ENCODE peak calls at places on chromosomes 16 and 17, in nine cellular contexts. R, C, K, T, M, O, S, P and I are unnamed samples.

GRCh38 chr17:12040478-12040877 is 19.8 kb downstream of the MAP2K4 start:
- DNase-seq in S (no peak), P (no peak), R (no peak), O (no peak), C (no peak), K (no peak), T (no peak), M (no peak), I (no peak)

GRCh38 chr17:15453782-15454181 is 13.6 kb downstream of the CDRT4 start:
- DNase-seq in T (no peak), P (no peak), S (no peak), O (no peak), M (peak; percentile 65), K (no peak), C (no peak), R (no peak), I (no peak)

GRCh38 chr17:76003915-76004314 is 3.3 kb downstream of the CDK3 start:
- DNase-seq in K (no peak), P (no peak), S (no peak), M (peak; percentile 5), O (no peak), T (no peak), C (no peak), R (no peak), I (no peak)

GRCh38 chr16:81607805-81608514 is 163.4 kb downstream of the CMIP start:
- DNase-seq in R (no peak), K (no peak), O (no peak), T (no peak), S (no peak), P (no peak), C (no peak), M (no peak), I (no peak)

GRCh38 chr17:51992864-51993413 is 165.6 kb downstream of the CA10 start:
- DNase-seq in O (no peak), T (no peak), C (no peak), P (no peak), M (no peak), K (no peak), R (no peak), S (no peak), I (no peak)

GRCh38 chr17:40487371-40488020 is 13.9 kb downstream of the TNS4 start:
- DNase-seq in C (no peak), S (no peak), P (no peak), T (no peak), M (no peak), O (no peak), R (no peak), K (no peak), I (no peak)

GRCh38 chr17:9363440-9364350 is 211.9 kb downstream of the STX8 start:
- DNase-seq in T (no peak), C (no peak), K (no peak), P (peak; percentile 40), O (peak; percentile 38), M (no peak), R (no peak), S (no peak), I (no peak)

GRCh38 chr16:2537451-2538379 is at the start of gene PDPK1:
- DNase-seq in P (peak; percentile 93), R (peak; percentile 96), M (peak; percentile 93), K (peak; percentile 97), T (peak; percentile 78), S (peak; percentile 92), C (peak; percentile 88), O (peak; percentile 92), I (peak; percentile 92)

GRCh38 chr17:9646556-9646905 is 1.2 kb downstream of the USP43 start:
- DNase-seq in O (no peak), S (no peak), T (no peak), K (no peak), R (no peak), C (no peak), M (no peak), P (no peak), I (no peak)

GRCh38 chr16:66052745-66053144 is 313.7 kb upstream of the CDH5 start:
- DNase-seq in T (no peak), K (no peak), M (no peak), R (no peak), S (no peak), P (no peak), O (no peak), C (no peak), I (no peak)

GRCh38 chr16:52729731-52730130 is 182.8 kb upstream of the TOX3 start:
- DNase-seq in T (no peak), K (no peak), C (no peak), S (no peak), R (no peak), M (no peak), P (no peak), O (no peak), I (no peak)

GRCh38 chr17:83160443-83161297 is 81.3 kb downstream of the METRNL start:
- DNase-seq in R (no peak), S (no peak), P (no peak), M (no peak), K (peak; percentile 2), O (no peak), C (no peak), T (no peak), I (no peak)

GRCh38 chr17:57114085-57114673 is 29.1 kb downstream of the AKAP1 start:
- DNase-seq in M (no peak), O (peak; percentile 73), T (peak; percentile 58), R (no peak), P (peak; percentile 53), K (peak; percentile 56), C (no peak), S (no peak), I (peak; percentile 77)

GRCh38 chr17:78394209-78394608 is 15.8 kb downstream of the PGS1 start:
- DNase-seq in O (no peak), K (no peak), C (no peak), R (no peak), S (no peak), P (peak; percentile 93), M (no peak), T (no peak), I (no peak)

GRCh38 chr17:27800522-27800921 is at the start of gene NOS2:
- DNase-seq in R (no peak), P (no peak), M (no peak), K (no peak), T (no peak), O (no peak), S (no peak), C (no peak), I (no peak)

GRCh38 chr16:5665770-5666169 is 568.2 kb upstream of the EEF2KMT start:
- DNase-seq in T (no peak), M (no peak), O (no peak), C (no peak), S (no peak), P (no peak), K (no peak), R (no peak), I (no peak)

GRCh38 chr16:83689385-83689831 is 118.4 kb upstream of the HSBP1 start:
- DNase-seq in C (no peak), T (no peak), K (peak; percentile 90), S (no peak), R (no peak), M (no peak), P (no peak), O (peak; percentile 41), I (no peak)

GRCh38 chr17:12041316-12041715 is 20.6 kb downstream of the MAP2K4 start:
- DNase-seq in K (peak; percentile 74), O (no peak), M (no peak), P (no peak), C (no peak), S (no peak), T (no peak), R (no peak), I (no peak)

GRCh38 chr16:57123216-57123968 is 31.0 kb downstream of the CPNE2 start:
- DNase-seq in C (no peak), R (no peak), M (no peak), K (no peak), S (no peak), O (no peak), T (no peak), P (no peak), I (no peak)

GRCh38 chr16:71473891-71474290 is 11.8 kb upstream of the ZNF23 start:
- DNase-seq in S (no peak), O (no peak), P (no peak), K (no peak), T (no peak), M (no peak), C (no peak), R (no peak), I (no peak)

GRCh38 chr17:19354123-19354522 is 8.4 kb downstream of the B9D1 start:
- DNase-seq in R (no peak), C (no peak), O (no peak), S (no peak), T (no peak), M (no peak), K (peak; percentile 88), P (no peak), I (no peak)

GRCh38 chr16:2520784-2521577 is 810 bp downstream of the AMDHD2 start:
- DNase-seq in R (no peak), C (peak; percentile 44), T (peak; percentile 20), P (no peak), O (peak; percentile 48), K (no peak), S (no peak), M (no peak), I (peak; percentile 53)

GRCh38 chr17:77851921-77852320 is 106.6 kb upstream of the TNRC6C start:
- DNase-seq in T (no peak), O (no peak), S (no peak), R (no peak), C (no peak), P (no peak), K (no peak), M (no peak), I (no peak)

GRCh38 chr17:7587831-7588230 is 2.1 kb downstream of the SOX15 start:
- DNase-seq in O (no peak), T (no peak), C (no peak), R (no peak), K (peak; percentile 37), P (no peak), M (no peak), S (no peak), I (no peak)

GRCh38 chr17:46010597-46011186 is 11.6 kb downstream of the STH start:
- DNase-seq in R (no peak), M (no peak), C (no peak), K (no peak), S (no peak), O (peak; percentile 14), T (no peak), P (no peak), I (no peak)

GRCh38 chr17:31915456-31916100 is 14.1 kb upstream of the UTP6 start:
- DNase-seq in T (no peak), P (no peak), C (no peak), S (no peak), R (no peak), K (peak; percentile 11), M (no peak), O (no peak), I (no peak)

GRCh38 chr17:56913000-56913866 is 616 bp downstream of the TRIM25 start:
- DNase-seq in P (peak; percentile 61), C (no peak), O (no peak), M (no peak), R (peak; percentile 39), K (peak; percentile 29), S (peak; percentile 29), T (no peak), I (no peak)

GRCh38 chr17:30524847-30525246 is 47.6 kb downstream of the GOSR1 start:
- DNase-seq in R (no peak), O (no peak), M (no peak), K (peak; percentile 67), P (no peak), C (no peak), S (no peak), T (no peak), I (no peak)

GRCh38 chr16:55043499-55043898 is 112.8 kb downstream of the IRX5 start:
- DNase-seq in C (no peak), S (no peak), R (no peak), P (no peak), K (no peak), M (no peak), T (no peak), O (no peak), I (no peak)

GRCh38 chr16:64627781-64628180 is 494.1 kb downstream of the CDH11 start:
- DNase-seq in C (no peak), R (peak; percentile 60), M (peak; percentile 26), S (no peak), P (no peak), K (no peak), T (no peak), O (no peak), I (no peak)

GRCh38 chr17:63826468-63827001 is 696 bp upstream of the PSMC5 start:
- DNase-seq in O (peak; percentile 28), M (no peak), T (no peak), P (no peak), C (peak; percentile 21), S (no peak), R (no peak), K (peak; percentile 41), I (no peak)